ENCODE peak calls at places on chromosome 14, in five cellular contexts. One of them, this sample, is unnamed.

GRCh38 chr14:60805881-60806569 is 71.5 kb downstream of the MNAT1 start:
- DNase-seq in cardiac muscle cell: peak; percentile 34
- DNase-seq in RWPE2: no peak
- DNase-seq in adrenal gland: no peak
- DNase-seq in aorta: no peak
- DNase-seq in this sample: no peak

GRCh38 chr14:31936100-31936499 is 141.0 kb upstream of the ARHGAP5 start:
- DNase-seq in cardiac muscle cell: no peak
- DNase-seq in RWPE2: no peak
- DNase-seq in adrenal gland: no peak
- DNase-seq in aorta: no peak
- DNase-seq in this sample: no peak

GRCh38 chr14:24132061-24132685 is 1.7 kb downstream of the FITM1 start:
- DNase-seq in cardiac muscle cell: no peak
- DNase-seq in RWPE2: no peak
- DNase-seq in adrenal gland: no peak
- DNase-seq in aorta: peak; percentile 67
- DNase-seq in this sample: no peak

GRCh38 chr14:72633551-72633950 is 260.4 kb downstream of the DPF3 start:
- DNase-seq in cardiac muscle cell: no peak
- DNase-seq in RWPE2: no peak
- DNase-seq in adrenal gland: no peak
- DNase-seq in aorta: no peak
- DNase-seq in this sample: no peak

GRCh38 chr14:23984891-23985607 is 3.7 kb upstream of the DHRS4L2 start:
- DNase-seq in cardiac muscle cell: peak; percentile 97
- DNase-seq in RWPE2: no peak
- DNase-seq in adrenal gland: peak; percentile 60
- DNase-seq in aorta: no peak
- DNase-seq in this sample: no peak

GRCh38 chr14:79177106-79177505 is 1006.9 kb downstream of the NRXN3 start:
- DNase-seq in cardiac muscle cell: no peak
- DNase-seq in RWPE2: no peak
- DNase-seq in adrenal gland: no peak
- DNase-seq in aorta: no peak
- DNase-seq in this sample: no peak

GRCh38 chr14:87160964-87161363 is 832.0 kb downstream of the GALC start:
- DNase-seq in cardiac muscle cell: no peak
- DNase-seq in RWPE2: no peak
- DNase-seq in adrenal gland: no peak
- DNase-seq in aorta: no peak
- DNase-seq in this sample: no peak

GRCh38 chr14:106129274-106129673 is 602.9 kb downstream of the TMEM121 start:
- DNase-seq in cardiac muscle cell: no peak
- DNase-seq in RWPE2: no peak
- DNase-seq in adrenal gland: no peak
- DNase-seq in aorta: no peak
- DNase-seq in this sample: no peak

GRCh38 chr14:51520087-51520486 is 131.6 kb upstream of the FRMD6 start:
- DNase-seq in cardiac muscle cell: no peak
- DNase-seq in RWPE2: no peak
- DNase-seq in adrenal gland: no peak
- DNase-seq in aorta: no peak
- DNase-seq in this sample: no peak

GRCh38 chr14:93056166-93056839 is 59.4 kb downstream of the ITPK1 start:
- DNase-seq in cardiac muscle cell: no peak
- DNase-seq in RWPE2: peak; percentile 28
- DNase-seq in adrenal gland: no peak
- DNase-seq in aorta: no peak
- DNase-seq in this sample: no peak

GRCh38 chr14:35438910-35439713 is 34.6 kb upstream of the NFKBIA start:
- DNase-seq in cardiac muscle cell: peak; percentile 12
- DNase-seq in RWPE2: no peak
- DNase-seq in adrenal gland: no peak
- DNase-seq in aorta: no peak
- DNase-seq in this sample: no peak

GRCh38 chr14:77322209-77322902 is 1.5 kb downstream of the GSTZ1 start:
- DNase-seq in cardiac muscle cell: no peak
- DNase-seq in RWPE2: no peak
- DNase-seq in adrenal gland: no peak
- DNase-seq in aorta: no peak
- DNase-seq in this sample: no peak

GRCh38 chr14:95043732-95044462 is 113.4 kb downstream of the DICER1 start:
- DNase-seq in cardiac muscle cell: no peak
- DNase-seq in RWPE2: peak; percentile 42
- DNase-seq in adrenal gland: no peak
- DNase-seq in aorta: no peak
- DNase-seq in this sample: no peak

GRCh38 chr14:71687115-71687836 is 245.0 kb upstream of the RGS6 start:
- DNase-seq in cardiac muscle cell: peak; percentile 65
- DNase-seq in RWPE2: no peak
- DNase-seq in adrenal gland: no peak
- DNase-seq in aorta: no peak
- DNase-seq in this sample: no peak

GRCh38 chr14:88562831-88563686 is at the start of gene ZC3H14:
- DNase-seq in cardiac muscle cell: peak; percentile 93
- DNase-seq in RWPE2: peak; percentile 89
- DNase-seq in adrenal gland: peak; percentile 82
- DNase-seq in aorta: peak; percentile 94
- DNase-seq in this sample: peak; percentile 86

GRCh38 chr14:92258934-92259333 is 64.0 kb upstream of the SLC24A4 start:
- DNase-seq in cardiac muscle cell: no peak
- DNase-seq in RWPE2: no peak
- DNase-seq in adrenal gland: no peak
- DNase-seq in aorta: no peak
- DNase-seq in this sample: no peak

GRCh38 chr14:33776871-33777270 is 174.0 kb downstream of the EGLN3 start:
- DNase-seq in cardiac muscle cell: no peak
- DNase-seq in RWPE2: no peak
- DNase-seq in adrenal gland: no peak
- DNase-seq in aorta: no peak
- DNase-seq in this sample: no peak

GRCh38 chr14:35760143-35760542 is 49.0 kb downstream of the RALGAPA1 start:
- DNase-seq in cardiac muscle cell: no peak
- DNase-seq in RWPE2: no peak
- DNase-seq in adrenal gland: no peak
- DNase-seq in aorta: no peak
- DNase-seq in this sample: no peak

GRCh38 chr14:64709126-64709525 is 4.9 kb downstream of the PLEKHG3 start:
- DNase-seq in cardiac muscle cell: no peak
- DNase-seq in RWPE2: peak; percentile 29
- DNase-seq in adrenal gland: no peak
- DNase-seq in aorta: peak; percentile 25
- DNase-seq in this sample: no peak

GRCh38 chr14:91009501-91010152 is 50.8 kb downstream of the RPS6KA5 start:
- DNase-seq in cardiac muscle cell: no peak
- DNase-seq in RWPE2: no peak
- DNase-seq in adrenal gland: no peak
- DNase-seq in aorta: no peak
- DNase-seq in this sample: no peak

GRCh38 chr14:77007975-77008421 is 20.5 kb downstream of the IRF2BPL start:
- DNase-seq in cardiac muscle cell: no peak
- DNase-seq in RWPE2: no peak
- DNase-seq in adrenal gland: peak; percentile 68
- DNase-seq in aorta: peak; percentile 86
- DNase-seq in this sample: peak; percentile 82

GRCh38 chr14:25061923-25062321 is 12.0 kb upstream of the STXBP6 start:
- DNase-seq in cardiac muscle cell: no peak
- DNase-seq in RWPE2: no peak
- DNase-seq in adrenal gland: no peak
- DNase-seq in aorta: no peak
- DNase-seq in this sample: no peak

GRCh38 chr14:57962293-57962996 is 96.6 kb upstream of the SLC35F4 start:
- DNase-seq in cardiac muscle cell: no peak
- DNase-seq in RWPE2: no peak
- DNase-seq in adrenal gland: no peak
- DNase-seq in aorta: no peak
- DNase-seq in this sample: no peak

GRCh38 chr14:81246561-81247270 is 26.0 kb upstream of the GTF2A1 start:
- DNase-seq in cardiac muscle cell: no peak
- DNase-seq in RWPE2: no peak
- DNase-seq in adrenal gland: no peak
- DNase-seq in aorta: no peak
- DNase-seq in this sample: no peak

GRCh38 chr14:25049559-25050493 is at the start of gene STXBP6:
- DNase-seq in cardiac muscle cell: peak; percentile 78
- DNase-seq in RWPE2: no peak
- DNase-seq in adrenal gland: peak; percentile 28
- DNase-seq in aorta: peak; percentile 84
- DNase-seq in this sample: peak; percentile 87

GRCh38 chr14:52422650-52423356 is 108.7 kb downstream of the PTGER2 start:
- DNase-seq in cardiac muscle cell: no peak
- DNase-seq in RWPE2: no peak
- DNase-seq in adrenal gland: no peak
- DNase-seq in aorta: no peak
- DNase-seq in this sample: no peak

GRCh38 chr14:25622752-25623151 is 572.8 kb upstream of the STXBP6 start:
- DNase-seq in cardiac muscle cell: no peak
- DNase-seq in RWPE2: no peak
- DNase-seq in adrenal gland: no peak
- DNase-seq in aorta: no peak
- DNase-seq in this sample: no peak

GRCh38 chr14:31967669-31967975 is 109.5 kb upstream of the ARHGAP5 start:
- DNase-seq in cardiac muscle cell: no peak
- DNase-seq in RWPE2: no peak
- DNase-seq in adrenal gland: no peak
- DNase-seq in aorta: no peak
- DNase-seq in this sample: no peak

GRCh38 chr14:58121530-58122186 is 30.4 kb downstream of the ARMH4 start:
- DNase-seq in cardiac muscle cell: no peak
- DNase-seq in RWPE2: no peak
- DNase-seq in adrenal gland: no peak
- DNase-seq in aorta: no peak
- DNase-seq in this sample: no peak

GRCh38 chr14:61418749-61419148 is 97.4 kb downstream of the PRKCH start:
- DNase-seq in cardiac muscle cell: peak; percentile 10
- DNase-seq in RWPE2: no peak
- DNase-seq in adrenal gland: no peak
- DNase-seq in aorta: no peak
- DNase-seq in this sample: no peak

GRCh38 chr14:76926521-76927251 is 100.5 kb downstream of the LRRC74A start:
- DNase-seq in cardiac muscle cell: peak; percentile 79
- DNase-seq in RWPE2: no peak
- DNase-seq in adrenal gland: peak; percentile 66
- DNase-seq in aorta: no peak
- DNase-seq in this sample: no peak

GRCh38 chr14:80455031-80455430 is 243.7 kb upstream of the DIO2 start:
- DNase-seq in cardiac muscle cell: no peak
- DNase-seq in RWPE2: no peak
- DNase-seq in adrenal gland: no peak
- DNase-seq in aorta: no peak
- DNase-seq in this sample: no peak

GRCh38 chr14:96627811-96628775 is 125.9 kb downstream of the PAPOLA start:
- DNase-seq in cardiac muscle cell: no peak
- DNase-seq in RWPE2: no peak
- DNase-seq in adrenal gland: peak; percentile 4
- DNase-seq in aorta: peak; percentile 30
- DNase-seq in this sample: no peak

GRCh38 chr14:30656190-30656632 is 34.1 kb downstream of the SCFD1 start:
- DNase-seq in cardiac muscle cell: peak; percentile 48
- DNase-seq in RWPE2: no peak
- DNase-seq in adrenal gland: peak; percentile 51
- DNase-seq in aorta: no peak
- DNase-seq in this sample: no peak

DNA sequence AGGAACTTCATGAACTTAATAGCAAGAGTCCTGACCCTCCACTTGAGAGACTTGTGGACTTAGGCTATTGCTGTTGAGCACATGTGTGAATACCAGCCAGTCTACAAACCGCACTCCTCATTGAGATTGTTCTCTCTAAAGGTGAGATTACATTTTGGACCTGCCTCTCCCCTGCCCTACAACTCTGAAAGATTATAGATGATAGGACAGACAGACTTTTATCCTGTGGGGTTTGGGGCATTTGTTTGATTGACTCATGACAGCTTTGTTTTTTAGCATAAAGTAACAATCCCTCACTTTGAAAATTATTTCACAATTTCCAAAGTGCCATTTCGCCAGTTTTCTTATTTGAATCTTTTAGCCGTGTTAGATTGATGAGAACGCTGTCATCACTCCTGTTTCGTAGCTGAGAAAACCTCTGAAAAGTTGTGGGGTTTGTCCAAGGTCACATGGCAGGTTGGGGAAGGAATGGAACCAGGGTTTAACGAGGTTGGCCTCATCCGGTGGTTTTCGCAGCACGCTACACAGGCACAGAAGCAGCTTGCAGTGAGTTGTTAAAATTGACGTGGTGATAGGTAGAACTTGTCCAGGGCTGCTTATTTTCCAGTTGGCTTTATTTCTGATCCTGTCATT is 836 bp downstream of the EVL start:
- DNase-seq in cardiac muscle cell: peak; percentile 26
- DNase-seq in RWPE2: no peak
- DNase-seq in adrenal gland: no peak
- DNase-seq in aorta: no peak
- DNase-seq in this sample: peak; percentile 47
- H3K4me3 ChIP-seq in cardiac muscle cell: no peak overlapping the region
- H3K4me3 ChIP-seq in RWPE2: no peak overlapping the region
- H3K4me3 ChIP-seq in adrenal gland: no peak overlapping the region
- H3K4me3 ChIP-seq in aorta: no peak overlapping the region
- H3K4me3 ChIP-seq in this sample: peak overlapping the region; percentile 25

GRCh38 chr14:69612014-69612758 is 790 bp downstream of the SUSD6 start:
- DNase-seq in cardiac muscle cell: peak; percentile 28
- DNase-seq in RWPE2: no peak
- DNase-seq in adrenal gland: peak; percentile 48
- DNase-seq in aorta: peak; percentile 80
- DNase-seq in this sample: peak; percentile 87
- H3K27ac ChIP-seq in cardiac muscle cell: peak overlapping the region; percentile 93
- H3K27ac ChIP-seq in RWPE2: peak overlapping the region; percentile 57
- H3K27ac ChIP-seq in adrenal gland: peak overlapping the region; percentile 67
- H3K27ac ChIP-seq in aorta: peak overlapping the region; percentile 100
- H3K27ac ChIP-seq in this sample: peak overlapping the region; percentile 98

GRCh38 chr14:22600027-22600426 is 1.9 kb downstream of the ABHD4 start:
- DNase-seq in cardiac muscle cell: no peak
- DNase-seq in RWPE2: no peak
- DNase-seq in adrenal gland: no peak
- DNase-seq in aorta: no peak
- DNase-seq in this sample: no peak
- H3K4me3 ChIP-seq in cardiac muscle cell: no peak overlapping the region
- H3K4me3 ChIP-seq in RWPE2: no peak overlapping the region
- H3K4me3 ChIP-seq in adrenal gland: no peak overlapping the region
- H3K4me3 ChIP-seq in aorta: no peak overlapping the region
- H3K4me3 ChIP-seq in this sample: no peak overlapping the region

GRCh38 chr14:50231475-50232275 is at the start of gene SOS2:
- DNase-seq in cardiac muscle cell: peak; percentile 90
- DNase-seq in RWPE2: peak; percentile 90
- DNase-seq in adrenal gland: peak; percentile 86
- DNase-seq in aorta: peak; percentile 95
- DNase-seq in this sample: peak; percentile 98
- H3K27ac ChIP-seq in cardiac muscle cell: peak within 1 kb of the TSS; percentile 93
- H3K27ac ChIP-seq in RWPE2: peak within 1 kb of the TSS; percentile 89
- H3K27ac ChIP-seq in adrenal gland: peak within 1 kb of the TSS; percentile 89
- H3K27ac ChIP-seq in aorta: peak within 1 kb of the TSS; percentile 100
- H3K27ac ChIP-seq in this sample: peak within 1 kb of the TSS; percentile 99

This sample was measured in left lung.